ENCODE peak calls at places on chromosomes 7 and 10, in nine cellular contexts. Q is activated T-helper 1 cell treated with anti-CD3 and anti-CD28 coated beads, Interleukin-2, amount 50 U/mL, for 16 hours; K is AG09319; P is sigmoid colon; S is activated T-cell treated with anti-CD3 and anti-CD28 coated beads for 1 hour; G is T-helper 9 cell; Z is retina; A is OCI-LY7; X is HEK293T. U is an unnamed sample.

GRCh38 chr7:21428642-21428941 is 709 bp downstream of the SP4 start:
- DNase-seq in Q (no peak), K (no peak), P (no peak), S (no peak), G (no peak), Z (no peak), A (no peak), X (no peak), U (no peak)

GRCh38 chr7:149850007-149850594 is 11.9 kb downstream of the ZNF862 start:
- DNase-seq in Q (no peak), K (no peak), P (no peak), S (no peak), G (no peak), Z (peak), A (no peak), X (no peak), U (peak)

GRCh38 chr7:14048889-14049288 is 59.4 kb upstream of the ETV1 start:
- DNase-seq in Q (no peak), K (no peak), P (no peak), S (no peak), G (no peak), Z (no peak), A (no peak), X (no peak), U (no peak)

GRCh38 chr7:127417346-127417745 is 24.8 kb upstream of the ZNF800 start:
- DNase-seq in Q (no peak), K (no peak), P (no peak), S (no peak), G (no peak), Z (no peak), A (no peak), X (no peak), U (no peak)

GRCh38 chr10:22761569-22762220 is 47.3 kb upstream of the PIP4K2A start:
- DNase-seq in Q (no peak), K (no peak), P (no peak), S (no peak), G (no peak), Z (no peak), A (no peak), X (no peak), U (no peak)

GRCh38 chr7:66640802-66641525 is 12.3 kb downstream of the KCTD7 start:
- DNase-seq in Q (no peak), K (no peak), P (no peak), S (no peak), G (no peak), Z (peak), A (no peak), X (no peak), U (no peak)

GRCh38 chr7:159114096-159114495 is 30.6 kb downstream of the VIPR2 start:
- DNase-seq in Q (no peak), K (no peak), P (no peak), S (no peak), G (no peak), Z (no peak), A (no peak), X (no peak), U (no peak)

GRCh38 chr10:69734797-69735468 is 66.8 kb upstream of the COL13A1 start:
- DNase-seq in Q (no peak), K (no peak), P (no peak), S (no peak), G (no peak), Z (no peak), A (peak), X (no peak), U (no peak)

GRCh38 chr10:12455774-12456173 is 106.4 kb downstream of the CAMK1D start:
- DNase-seq in Q (no peak), K (peak), P (no peak), S (no peak), G (no peak), Z (no peak), A (no peak), X (no peak), U (no peak)

GRCh38 chr10:48943096-48943495 is 3.5 kb upstream of the LRRC18 start:
- DNase-seq in Q (no peak), K (no peak), P (no peak), S (no peak), G (no peak), Z (no peak), A (no peak), X (no peak), U (no peak)

GRCh38 chr7:80634505-80634904 is 3.9 kb upstream of the CD36 start:
- DNase-seq in Q (no peak), K (peak), P (no peak), S (no peak), G (no peak), Z (no peak), A (no peak), X (no peak), U (no peak)

GRCh38 chr10:111100198-111100597 is 23.4 kb downstream of the ADRA2A start:
- DNase-seq in Q (no peak), K (no peak), P (peak), S (no peak), G (no peak), Z (no peak), A (no peak), X (no peak), U (no peak)

GRCh38 chr10:106360870-106361269 is 803.6 kb downstream of the SORCS1 start:
- DNase-seq in Q (no peak), K (peak), P (no peak), S (no peak), G (no peak), Z (no peak), A (no peak), X (no peak), U (no peak)

GRCh38 chr7:30924624-30925023 is 13.0 kb downstream of the AQP1 start:
- DNase-seq in Q (no peak), K (no peak), P (no peak), S (no peak), G (no peak), Z (no peak), A (no peak), X (no peak), U (peak)

GRCh38 chr10:18681366-18681765 is 22.1 kb downstream of the ARL5B start:
- DNase-seq in Q (no peak), K (peak), P (no peak), S (no peak), G (no peak), Z (no peak), A (no peak), X (no peak), U (no peak)

GRCh38 chr7:73770860-73771665 is 993 bp upstream of the CLDN3 start:
- DNase-seq in Q (no peak), K (no peak), P (no peak), S (no peak), G (no peak), Z (no peak), A (no peak), X (no peak), U (no peak)

GRCh38 chr10:93715345-93715744 is 13.0 kb upstream of the FRA10AC1 start:
- DNase-seq in Q (no peak), K (no peak), P (no peak), S (no peak), G (no peak), Z (no peak), A (no peak), X (no peak), U (no peak)

GRCh38 chr10:122128357-122128756 is 139.4 kb downstream of the TACC2 start:
- DNase-seq in Q (no peak), K (no peak), P (peak), S (no peak), G (no peak), Z (no peak), A (no peak), X (no peak), U (no peak)

GRCh38 chr7:81014266-81014665 is 95.4 kb upstream of the SEMA3C start:
- DNase-seq in Q (no peak), K (no peak), P (no peak), S (no peak), G (no peak), Z (no peak), A (no peak), X (no peak), U (no peak)

GRCh38 chr10:69458426-69459100 is 7.3 kb downstream of the TSPAN15 start:
- DNase-seq in Q (no peak), K (no peak), P (peak), S (no peak), G (no peak), Z (peak), A (no peak), X (no peak), U (no peak)

GRCh38 chr10:114795039-114795438 is 26.5 kb upstream of the FHIP2A start:
- DNase-seq in Q (no peak), K (no peak), P (no peak), S (no peak), G (no peak), Z (no peak), A (no peak), X (no peak), U (no peak)

GRCh38 chr7:151107882-151108281 is 21.6 kb downstream of the AGAP3 start:
- DNase-seq in Q (no peak), K (no peak), P (no peak), S (no peak), G (no peak), Z (no peak), A (no peak), X (no peak), U (no peak)

GRCh38 chr7:12303507-12303906 is 92.4 kb downstream of the TMEM106B start:
- DNase-seq in Q (no peak), K (no peak), P (no peak), S (no peak), G (no peak), Z (no peak), A (no peak), X (peak), U (no peak)

GRCh38 chr7:157046681-157047080 is 36.2 kb upstream of the MNX1 start:
- DNase-seq in Q (no peak), K (peak), P (no peak), S (no peak), G (no peak), Z (no peak), A (no peak), X (peak), U (no peak)

GRCh38 chr7:99380032-99380822 is 5.7 kb downstream of the ARPC1B start:
- DNase-seq in Q (no peak), K (no peak), P (no peak), S (no peak), G (no peak), Z (no peak), A (peak), X (no peak), U (no peak)

U was measured in chondrocyte.